ENCODE peak calls at places on chromosomes 6 and 20, in six cellular contexts. G is endothelial cell of umbilical vein, B is HepG2, H is A549, X is K562, Y is GM12878. Q is an unnamed sample.

GRCh38 chr6:127547909-127548649 is 28.9 kb upstream of the C6orf58 start:
- DNase-seq in X (no peak), Y (no peak), G (no peak), B (no peak), H (no peak), Q (peak)

GRCh38 chr6:27882624-27883023 is 29.6 kb downstream of the OR2B2 start:
- DNase-seq in H (no peak), X (no peak), B (no peak), G (no peak), Y (no peak), Q (no peak)

GRCh38 chr6:80091506-80091905 is 15.0 kb upstream of the BCKDHB start:
- DNase-seq in H (no peak), X (no peak), B (no peak), Y (no peak), G (no peak), Q (no peak)

GRCh38 chr6:109441069-109441816 is 719 bp downstream of the SMPD2 start:
- DNase-seq in B (peak), X (peak), G (peak), H (peak), Y (no peak), Q (peak)

GRCh38 chr6:170289971-170290305 is 940 bp downstream of the DLL1 start:
- DNase-seq in H (no peak), X (no peak), B (no peak), Y (no peak), G (no peak), Q (no peak)

GRCh38 chr6:26312501-26313390 is 52.3 kb upstream of the BTN3A2 start:
- DNase-seq in X (peak), H (peak), G (peak), B (peak), Y (no peak), Q (peak)

GRCh38 chr6:122050226-122050755 is 349.2 kb upstream of the HSF2 start:
- DNase-seq in X (no peak), G (no peak), B (no peak), Y (no peak), H (no peak), Q (no peak)

GRCh38 chr20:2815242-2815900 is 584 bp downstream of the C20orf141 start:
- DNase-seq in G (no peak), X (no peak), B (no peak), Y (no peak), H (no peak), Q (no peak)

GRCh38 chr6:145544514-145544913 is 190.8 kb downstream of the EPM2A start:
- DNase-seq in H (no peak), B (no peak), X (no peak), Y (no peak), G (no peak), Q (no peak)

GRCh38 chr20:51526105-51526470 is 16.4 kb downstream of the NFATC2 start:
- DNase-seq in Y (no peak), B (no peak), H (no peak), X (no peak), G (no peak), Q (no peak)

GRCh38 chr6:28207244-28208179 is 17.6 kb upstream of the ZSCAN9 start:
- DNase-seq in B (no peak), X (no peak), H (peak), G (peak), Y (no peak), Q (peak)

GRCh38 chr6:159762681-159763293 is 942 bp downstream of the ACAT2 start:
- DNase-seq in B (peak), G (no peak), Y (no peak), H (peak), X (peak), Q (peak)

GRCh38 chr20:36145877-36146707 is 8.4 kb upstream of the EPB41L1 start:
- DNase-seq in B (no peak), Y (no peak), X (no peak), G (no peak), H (no peak), Q (no peak)

GRCh38 chr6:21731411-21732031 is 138.0 kb downstream of the SOX4 start:
- DNase-seq in Y (no peak), B (peak), X (no peak), H (peak), G (peak), Q (no peak)

GRCh38 chr6:26216015-26216885 is 129.0 kb downstream of the HFE start:
- DNase-seq in Y (peak), B (peak), H (no peak), X (peak), G (peak), Q (peak)

GRCh38 chr6:154754152-154754551 is 20.9 kb downstream of the SCAF8 start:
- DNase-seq in X (no peak), Y (no peak), B (no peak), G (peak), H (no peak), Q (no peak)

GRCh38 chr6:135555550-135555949 is 58.0 kb upstream of the AHI1 start:
- DNase-seq in X (no peak), Y (peak), H (no peak), G (no peak), B (no peak), Q (peak)

GRCh38 chr6:169789944-169790927 is 38.8 kb downstream of the ERMARD start:
- DNase-seq in X (peak), Y (no peak), B (peak), G (peak), H (peak), Q (peak)

GRCh38 chr6:107318100-107318736 is 141.1 kb downstream of the PDSS2 start:
- DNase-seq in X (peak), B (peak), G (peak), H (peak), Y (peak), Q (peak)

GRCh38 chr20:10674684-10675455 is 1.1 kb upstream of the JAG1 start:
- DNase-seq in H (peak), G (peak), X (peak), B (peak), Y (no peak), Q (peak)

GRCh38 chr6:134424795-134425163 is 106.9 kb upstream of the SGK1 start:
- DNase-seq in H (no peak), X (no peak), B (no peak), Y (no peak), G (no peak), Q (no peak)

GRCh38 chr6:134424131-134424794 is 106.4 kb upstream of the SGK1 start:
- DNase-seq in H (no peak), G (peak), B (no peak), X (no peak), Y (no peak), Q (peak)

GRCh38 chr6:134426623-134427022 is 108.7 kb upstream of the SGK1 start:
- DNase-seq in H (no peak), G (no peak), X (no peak), Y (no peak), B (peak), Q (no peak)

GRCh38 chr6:134427721-134428120 is 109.8 kb upstream of the SGK1 start:
- DNase-seq in G (no peak), H (no peak), Y (no peak), B (no peak), X (no peak), Q (no peak)

GRCh38 chr6:134425521-134426316 is 107.8 kb upstream of the SGK1 start:
- DNase-seq in B (no peak), Y (no peak), X (no peak), H (no peak), G (peak), Q (no peak)
- TF ChIP-seq MYC in B (no peak), Y (no peak), X (no peak), H (no peak), G (no peak), Q (no peak)

DNA sequence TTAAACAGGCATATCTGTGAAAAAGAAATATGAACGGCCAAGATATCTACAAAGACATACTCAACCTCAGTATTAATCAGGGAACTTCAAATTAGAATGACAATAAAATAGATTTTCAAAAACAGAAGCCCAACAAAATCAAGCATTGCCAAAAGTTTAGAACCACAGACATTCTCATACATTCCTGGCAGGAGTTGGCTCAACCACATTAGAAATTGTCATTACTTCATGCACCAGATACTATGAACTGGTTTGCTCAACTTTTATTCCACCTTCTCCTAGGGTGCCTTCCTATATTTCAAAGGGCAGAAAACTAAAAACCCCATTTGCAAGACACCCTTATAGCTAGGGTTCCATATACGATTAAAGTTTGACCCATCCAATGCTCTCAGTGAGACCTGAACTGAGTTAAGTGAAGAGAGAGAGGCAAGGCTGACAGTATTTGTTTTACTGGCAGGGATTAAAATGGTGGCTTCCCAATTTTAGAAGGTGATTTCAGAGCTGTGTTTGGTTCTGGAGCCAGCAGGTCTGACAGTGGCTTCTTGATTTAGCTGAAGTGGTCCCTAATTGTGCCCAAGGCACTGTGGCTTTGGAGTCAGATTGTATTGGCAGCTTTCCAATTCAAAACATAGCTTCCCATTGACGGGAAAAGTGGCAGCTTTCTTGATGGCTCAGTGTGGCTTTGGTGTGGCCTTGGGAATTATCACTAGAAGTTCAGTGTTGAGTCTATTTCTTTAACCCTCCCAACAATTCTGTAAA is 77.1 kb upstream of the CDYL start:
- DNase-seq in Y (no peak), X (no peak), H (no peak), B (no peak), G (no peak), Q (no peak)
- TF ChIP-seq MYC in Y (no peak), X (no peak), H (no peak), B (no peak), G (no peak), Q (no peak)

GRCh38 chr6:110831405-110831804 is 16.1 kb upstream of the CDK19 start:
- DNase-seq in G (no peak), B (no peak), Y (no peak), X (no peak), H (no peak), Q (no peak)
- TF ChIP-seq MYC in G (no peak), B (no peak), Y (no peak), X (no peak), H (no peak), Q (no peak)

GRCh38 chr6:43766964-43767461 is 3.0 kb upstream of the VEGFA start:
- DNase-seq in G (no peak), Y (no peak), B (peak), H (no peak), X (no peak), Q (no peak)

GRCh38 chr6:43769526-43770416 is at the start of gene VEGFA:
- DNase-seq in H (peak), Y (peak), B (peak), X (peak), G (peak), Q (peak)

GRCh38 chr6:43767553-43768505 is 2.2 kb upstream of the VEGFA start:
- DNase-seq in X (no peak), Y (no peak), H (no peak), G (no peak), B (no peak), Q (no peak)

GRCh38 chr6:43768983-43769525 is 957 bp upstream of the VEGFA start:
- DNase-seq in Y (no peak), X (no peak), B (no peak), G (no peak), H (no peak), Q (peak)

GRCh38 chr6:43768506-43768860 is 1.5 kb upstream of the VEGFA start:
- DNase-seq in H (no peak), G (no peak), B (no peak), Y (no peak), X (no peak), Q (no peak)
- TF ChIP-seq MYC in H (no peak), G (no peak), B (no peak), Y (no peak), X (no peak), Q (no peak)

GRCh38 chr6:148370171-148370570 is 27.5 kb downstream of the SASH1 start:
- DNase-seq in H (no peak), X (no peak), G (no peak), B (no peak), Y (no peak), Q (no peak)
- TF ChIP-seq MYC in H (no peak), X (no peak), G (no peak), B (no peak), Y (no peak), Q (no peak)

GRCh38 chr6:36387440-36388303 is at the start of gene ETV7:
- DNase-seq in B (no peak), X (no peak), G (no peak), H (no peak), Y (no peak), Q (peak)
- TF ChIP-seq MYC in B (no peak), X (no peak), G (no peak), H (no peak), Y (no peak), Q (no peak)

DNA sequence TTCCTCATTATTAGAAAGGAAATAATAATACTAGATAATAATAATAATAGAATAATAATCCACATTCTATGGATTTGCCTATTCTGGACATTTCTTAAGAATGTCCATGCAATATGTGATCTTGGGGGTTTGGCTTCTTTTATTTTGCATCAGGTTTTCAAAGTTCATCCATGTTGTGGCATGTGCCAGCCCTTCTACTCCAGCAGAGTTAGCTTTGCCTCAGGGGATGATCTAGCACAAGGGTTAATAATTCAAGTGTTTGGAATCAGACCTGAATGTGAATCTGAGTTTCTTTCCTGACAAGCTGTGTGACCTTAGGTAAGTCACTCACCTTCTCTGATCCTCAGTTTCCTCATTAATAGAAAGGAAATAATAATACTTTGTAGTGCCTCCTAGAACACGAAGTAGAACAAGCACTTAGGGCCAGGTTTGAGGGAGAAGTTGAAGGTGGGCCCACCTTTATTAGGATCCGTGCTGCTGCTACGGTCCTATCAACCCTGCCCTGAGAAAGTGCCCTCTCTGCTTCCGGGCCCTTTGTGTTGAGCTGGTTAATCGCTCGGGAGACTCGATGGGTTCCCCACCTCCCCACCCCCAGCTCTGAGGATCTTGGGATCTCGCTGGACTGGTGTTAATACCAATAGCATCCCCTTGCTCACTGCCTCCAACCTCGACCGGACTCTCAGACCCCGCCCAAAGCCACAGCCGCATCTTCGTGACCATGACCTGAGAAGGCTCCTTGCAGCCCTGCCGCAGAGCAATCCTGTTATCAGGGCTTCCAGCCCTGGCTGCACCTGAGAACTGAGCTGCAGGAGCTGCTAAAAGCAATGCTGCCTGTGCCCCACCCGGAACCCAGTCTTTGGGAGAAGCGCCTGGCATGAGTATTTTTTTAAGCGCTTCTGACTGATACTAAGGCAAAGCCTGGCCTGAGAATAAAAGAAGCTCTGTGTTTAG is 26.9 kb downstream of the RBM38 start:
- DNase-seq in X (peak), Y (no peak), B (no peak), H (no peak), G (no peak), Q (no peak)
- TF ChIP-seq MYC in X (no peak), Y (no peak), B (no peak), H (no peak), G (no peak), Q (no peak)

GRCh38 chr6:44636576-44637248 is 249.2 kb downstream of the CDC5L start:
- DNase-seq in B (no peak), G (no peak), Y (no peak), X (no peak), H (no peak), Q (no peak)
- TF ChIP-seq MYC in B (no peak), G (no peak), Y (no peak), X (no peak), H (no peak), Q (no peak)

GRCh38 chr20:32961956-32962517 is 42.2 kb downstream of the SUN5 start:
- DNase-seq in X (no peak), Y (no peak), H (no peak), B (no peak), G (no peak), Q (no peak)
- TF ChIP-seq MYC in X (no peak), Y (no peak), H (no peak), B (no peak), G (no peak), Q (no peak)